ENCODE peak calls at places on chromosomes 12 and 14, in seven cellular contexts. One of them, this sample, is unnamed. For H3K9me3, the result is how much of the 10 kb centered on the place peaks cover.

GRCh38 chr14:31855262-31855661 is 221.8 kb upstream of the ARHGAP5 start:
- DNase-seq in H9: no peak
- DNase-seq in MM.1S: no peak
- DNase-seq in neuronal stem cell: no peak
- DNase-seq in mammary epithelial cell: no peak
- DNase-seq in A549: no peak
- DNase-seq in SK-N-SH: no peak
- DNase-seq in this sample: no peak

GRCh38 chr14:73722581-73722980 is 8.4 kb upstream of the PNMA1 start:
- DNase-seq in H9: no peak
- DNase-seq in MM.1S: no peak
- DNase-seq in neuronal stem cell: no peak
- DNase-seq in mammary epithelial cell: no peak
- DNase-seq in A549: no peak
- DNase-seq in SK-N-SH: no peak
- DNase-seq in this sample: no peak

GRCh38 chr14:61476737-61477410 is 155.5 kb downstream of the PRKCH start:
- DNase-seq in H9: no peak
- DNase-seq in MM.1S: no peak
- DNase-seq in neuronal stem cell: no peak
- DNase-seq in mammary epithelial cell: peak
- DNase-seq in A549: peak
- DNase-seq in SK-N-SH: peak
- DNase-seq in this sample: no peak

GRCh38 chr12:45704968-45705367 is 24.5 kb upstream of the ARID2 start:
- DNase-seq in H9: no peak
- DNase-seq in MM.1S: no peak
- DNase-seq in neuronal stem cell: no peak
- DNase-seq in mammary epithelial cell: no peak
- DNase-seq in A549: no peak
- DNase-seq in SK-N-SH: no peak
- DNase-seq in this sample: no peak

GRCh38 chr12:94615284-94616216 is 34.8 kb downstream of the TMCC3 start:
- DNase-seq in H9: no peak
- DNase-seq in MM.1S: no peak
- DNase-seq in neuronal stem cell: no peak
- DNase-seq in mammary epithelial cell: peak
- DNase-seq in A549: peak
- DNase-seq in SK-N-SH: no peak
- DNase-seq in this sample: peak

GRCh38 chr12:43856932-43857331 is 21.1 kb downstream of the TMEM117 start:
- DNase-seq in H9: no peak
- DNase-seq in MM.1S: no peak
- DNase-seq in neuronal stem cell: no peak
- DNase-seq in mammary epithelial cell: no peak
- DNase-seq in A549: no peak
- DNase-seq in SK-N-SH: no peak
- DNase-seq in this sample: no peak

GRCh38 chr14:55152052-55152753 is 23.2 kb downstream of the LGALS3 start:
- DNase-seq in H9: no peak
- DNase-seq in MM.1S: no peak
- DNase-seq in neuronal stem cell: no peak
- DNase-seq in mammary epithelial cell: no peak
- DNase-seq in A549: no peak
- DNase-seq in SK-N-SH: no peak
- DNase-seq in this sample: no peak

GRCh38 chr12:905273-906076 is 44.0 kb downstream of the RAD52 start:
- DNase-seq in H9: no peak
- DNase-seq in MM.1S: no peak
- DNase-seq in neuronal stem cell: no peak
- DNase-seq in mammary epithelial cell: no peak
- DNase-seq in A549: no peak
- DNase-seq in SK-N-SH: no peak
- DNase-seq in this sample: no peak

GRCh38 chr14:38143651-38144505 is 63.8 kb upstream of the SSTR1 start:
- DNase-seq in H9: no peak
- DNase-seq in MM.1S: no peak
- DNase-seq in neuronal stem cell: no peak
- DNase-seq in mammary epithelial cell: no peak
- DNase-seq in A549: no peak
- DNase-seq in SK-N-SH: no peak
- DNase-seq in this sample: peak

GRCh38 chr12:117525766-117526165 is 164.3 kb upstream of the NOS1 start:
- DNase-seq in H9: no peak
- DNase-seq in MM.1S: no peak
- DNase-seq in neuronal stem cell: no peak
- DNase-seq in mammary epithelial cell: no peak
- DNase-seq in A549: no peak
- DNase-seq in SK-N-SH: no peak
- DNase-seq in this sample: no peak

GRCh38 chr12:117528538-117528937 is 167.1 kb upstream of the NOS1 start:
- DNase-seq in H9: no peak
- DNase-seq in MM.1S: no peak
- DNase-seq in neuronal stem cell: no peak
- DNase-seq in mammary epithelial cell: no peak
- DNase-seq in A549: no peak
- DNase-seq in SK-N-SH: no peak
- DNase-seq in this sample: no peak

GRCh38 chr12:117524806-117525205 is 163.4 kb upstream of the NOS1 start:
- DNase-seq in H9: no peak
- DNase-seq in MM.1S: no peak
- DNase-seq in neuronal stem cell: no peak
- DNase-seq in mammary epithelial cell: no peak
- DNase-seq in A549: no peak
- DNase-seq in SK-N-SH: no peak
- DNase-seq in this sample: no peak

GRCh38 chr12:117527480-117527857 is 166.0 kb upstream of the NOS1 start:
- DNase-seq in H9: no peak
- DNase-seq in MM.1S: no peak
- DNase-seq in neuronal stem cell: no peak
- DNase-seq in mammary epithelial cell: no peak
- DNase-seq in A549: no peak
- DNase-seq in SK-N-SH: no peak
- DNase-seq in this sample: no peak

GRCh38 chr12:117526756-117527479 is 165.5 kb upstream of the NOS1 start:
- DNase-seq in H9: no peak
- DNase-seq in MM.1S: no peak
- DNase-seq in neuronal stem cell: no peak
- DNase-seq in mammary epithelial cell: no peak
- DNase-seq in A549: no peak
- DNase-seq in SK-N-SH: no peak
- DNase-seq in this sample: no peak
- H3K4me2 ChIP-seq in H9: no peak
- H3K4me2 ChIP-seq in MM.1S: no peak
- H3K4me2 ChIP-seq in neuronal stem cell: no peak
- H3K4me2 ChIP-seq in mammary epithelial cell: no peak
- H3K4me2 ChIP-seq in A549: no peak
- H3K4me2 ChIP-seq in SK-N-SH: no peak
- H3K4me2 ChIP-seq in this sample: no peak

GRCh38 chr14:50541159-50541567 is 8.8 kb upstream of the MAP4K5 start:
- DNase-seq in H9: no peak
- DNase-seq in MM.1S: no peak
- DNase-seq in neuronal stem cell: no peak
- DNase-seq in mammary epithelial cell: no peak
- DNase-seq in A549: no peak
- DNase-seq in SK-N-SH: no peak
- DNase-seq in this sample: no peak

GRCh38 chr14:50550294-50550693 is 9.7 kb upstream of the ATL1 start:
- DNase-seq in H9: no peak
- DNase-seq in MM.1S: no peak
- DNase-seq in neuronal stem cell: no peak
- DNase-seq in mammary epithelial cell: no peak
- DNase-seq in A549: no peak
- DNase-seq in SK-N-SH: no peak
- DNase-seq in this sample: no peak

GRCh38 chr14:50545618-50546017 is 13.2 kb upstream of the MAP4K5 start:
- DNase-seq in H9: no peak
- DNase-seq in MM.1S: no peak
- DNase-seq in neuronal stem cell: no peak
- DNase-seq in mammary epithelial cell: peak
- DNase-seq in A549: no peak
- DNase-seq in SK-N-SH: no peak
- DNase-seq in this sample: no peak

GRCh38 chr14:50542941-50543418 is 10.6 kb upstream of the MAP4K5 start:
- DNase-seq in H9: no peak
- DNase-seq in MM.1S: peak
- DNase-seq in neuronal stem cell: peak
- DNase-seq in mammary epithelial cell: peak
- DNase-seq in A549: peak
- DNase-seq in SK-N-SH: peak
- DNase-seq in this sample: no peak

GRCh38 chr14:50544911-50545310 is 12.5 kb upstream of the MAP4K5 start:
- DNase-seq in H9: no peak
- DNase-seq in MM.1S: no peak
- DNase-seq in neuronal stem cell: no peak
- DNase-seq in mammary epithelial cell: no peak
- DNase-seq in A549: no peak
- DNase-seq in SK-N-SH: no peak
- DNase-seq in this sample: no peak
- H3K9me3 ChIP-seq in H9: under half
- H3K9me3 ChIP-seq in MM.1S: under half
- H3K9me3 ChIP-seq in neuronal stem cell: under half
- H3K9me3 ChIP-seq in mammary epithelial cell: under half
- H3K9me3 ChIP-seq in A549: under half
- H3K9me3 ChIP-seq in SK-N-SH: under half
- H3K9me3 ChIP-seq in this sample: under half

GRCh38 chr14:102565331-102565887 is 27.0 kb upstream of the RCOR1 start:
- DNase-seq in H9: no peak
- DNase-seq in MM.1S: no peak
- DNase-seq in neuronal stem cell: no peak
- DNase-seq in mammary epithelial cell: no peak
- DNase-seq in A549: no peak
- DNase-seq in SK-N-SH: no peak
- DNase-seq in this sample: no peak

GRCh38 chr14:102568115-102568614 is 24.3 kb upstream of the RCOR1 start:
- DNase-seq in H9: peak
- DNase-seq in MM.1S: peak
- DNase-seq in neuronal stem cell: no peak
- DNase-seq in mammary epithelial cell: peak
- DNase-seq in A549: peak
- DNase-seq in SK-N-SH: no peak
- DNase-seq in this sample: peak

GRCh38 chr14:102571043-102571442 is 21.4 kb upstream of the RCOR1 start:
- DNase-seq in H9: no peak
- DNase-seq in MM.1S: no peak
- DNase-seq in neuronal stem cell: no peak
- DNase-seq in mammary epithelial cell: no peak
- DNase-seq in A549: no peak
- DNase-seq in SK-N-SH: peak
- DNase-seq in this sample: no peak

GRCh38 chr14:102570334-102570995 is 22.0 kb upstream of the RCOR1 start:
- DNase-seq in H9: peak
- DNase-seq in MM.1S: no peak
- DNase-seq in neuronal stem cell: no peak
- DNase-seq in mammary epithelial cell: no peak
- DNase-seq in A549: no peak
- DNase-seq in SK-N-SH: no peak
- DNase-seq in this sample: no peak

GRCh38 chr14:102565959-102566358 is 26.5 kb upstream of the RCOR1 start:
- DNase-seq in H9: no peak
- DNase-seq in MM.1S: no peak
- DNase-seq in neuronal stem cell: no peak
- DNase-seq in mammary epithelial cell: no peak
- DNase-seq in A549: no peak
- DNase-seq in SK-N-SH: no peak
- DNase-seq in this sample: no peak
- H3K4me2 ChIP-seq in H9: no peak
- H3K4me2 ChIP-seq in MM.1S: no peak
- H3K4me2 ChIP-seq in neuronal stem cell: no peak
- H3K4me2 ChIP-seq in mammary epithelial cell: no peak
- H3K4me2 ChIP-seq in A549: no peak
- H3K4me2 ChIP-seq in SK-N-SH: no peak
- H3K4me2 ChIP-seq in this sample: no peak

GRCh38 chr12:38110026-38110699 is 206.4 kb upstream of the ALG10B start:
- DNase-seq in H9: no peak
- DNase-seq in MM.1S: no peak
- DNase-seq in neuronal stem cell: no peak
- DNase-seq in mammary epithelial cell: peak
- DNase-seq in A549: no peak
- DNase-seq in SK-N-SH: no peak
- DNase-seq in this sample: no peak
- H3K9me3 ChIP-seq in H9: half or more
- H3K9me3 ChIP-seq in MM.1S: under half
- H3K9me3 ChIP-seq in neuronal stem cell: under half
- H3K9me3 ChIP-seq in mammary epithelial cell: under half
- H3K9me3 ChIP-seq in A549: under half
- H3K9me3 ChIP-seq in SK-N-SH: under half
- H3K9me3 ChIP-seq in this sample: under half

This sample was measured in PC-9.